ENCODE peak calls at places on chromosomes 1 and 21, in five cellular contexts. C is GM12878, Y is K562, P is SK-N-SH, E is HepG2. W is an unnamed sample.

GRCh38 chr21:44755227-44755626 is 43.9 kb upstream of the TSPEAR start:
- DNase-seq in E (peak), P (no peak), Y (peak), C (no peak), W (no peak)

GRCh38 chr1:15100369-15101111 is 53.0 kb upstream of the TMEM51 start:
- DNase-seq in E (peak), Y (peak), P (peak), C (no peak), W (peak)

GRCh38 chr1:48206371-48206770 is 16.1 kb upstream of the SLC5A9 start:
- DNase-seq in C (no peak), P (no peak), Y (no peak), E (no peak), W (no peak)

GRCh38 chr1:21857142-21857839 is 45.2 kb downstream of the LDLRAD2 start:
- DNase-seq in C (no peak), Y (no peak), E (no peak), P (no peak), W (no peak)

GRCh38 chr1:153422450-153423068 is 6.2 kb downstream of the S100A7A start:
- DNase-seq in Y (peak), C (no peak), E (peak), P (no peak), W (peak)

GRCh38 chr1:41807390-41807789 is 111.3 kb downstream of the HIVEP3 start:
- DNase-seq in E (no peak), C (no peak), Y (no peak), P (no peak), W (no peak)

GRCh38 chr1:244675167-244675566 is 22.2 kb downstream of the DESI2 start:
- DNase-seq in Y (no peak), P (no peak), C (no peak), E (no peak), W (no peak)

GRCh38 chr1:205270764-205271163 is 43.0 kb downstream of the TMCC2 start:
- DNase-seq in P (no peak), C (no peak), E (peak), Y (no peak), W (no peak)

GRCh38 chr1:212699104-212699838 is 369 bp downstream of the BATF3 start:
- DNase-seq in E (peak), C (no peak), Y (peak), P (peak), W (peak)

GRCh38 chr21:27407296-27407695 is 440.4 kb upstream of the ADAMTS5 start:
- DNase-seq in E (no peak), C (no peak), P (no peak), Y (no peak), W (no peak)

GRCh38 chr1:45410850-45411509 is 70.7 kb upstream of the MUTYH start:
- DNase-seq in E (no peak), P (no peak), C (no peak), Y (peak), W (no peak)

GRCh38 chr1:154521695-154522094 is 19.5 kb upstream of the SHE start:
- DNase-seq in E (no peak), Y (no peak), C (no peak), P (no peak), W (no peak)

GRCh38 chr1:158019177-158019868 is 25.9 kb downstream of the KIRREL1 start:
- DNase-seq in C (no peak), Y (no peak), P (no peak), E (peak), W (peak)

GRCh38 chr21:18069875-18070274 is 174.8 kb upstream of the CHODL start:
- DNase-seq in P (no peak), E (no peak), Y (no peak), C (no peak), W (no peak)

GRCh38 chr21:39956586-39956985 is 89.3 kb downstream of the PCP4 start:
- DNase-seq in E (no peak), Y (no peak), P (no peak), C (no peak), W (no peak)

GRCh38 chr1:78676347-78676982 is 26.8 kb downstream of the IFI44 start:
- DNase-seq in Y (peak), E (peak), P (peak), C (no peak), W (peak)

GRCh38 chr21:33212159-33212851 is 17.4 kb upstream of the IFNAR2 start:
- DNase-seq in Y (peak), C (no peak), E (no peak), P (no peak), W (no peak)
- TF ChIP-seq FOXM1 in Y (no peak), C (no peak), E (no peak), P (no peak), W (no peak)

DNA sequence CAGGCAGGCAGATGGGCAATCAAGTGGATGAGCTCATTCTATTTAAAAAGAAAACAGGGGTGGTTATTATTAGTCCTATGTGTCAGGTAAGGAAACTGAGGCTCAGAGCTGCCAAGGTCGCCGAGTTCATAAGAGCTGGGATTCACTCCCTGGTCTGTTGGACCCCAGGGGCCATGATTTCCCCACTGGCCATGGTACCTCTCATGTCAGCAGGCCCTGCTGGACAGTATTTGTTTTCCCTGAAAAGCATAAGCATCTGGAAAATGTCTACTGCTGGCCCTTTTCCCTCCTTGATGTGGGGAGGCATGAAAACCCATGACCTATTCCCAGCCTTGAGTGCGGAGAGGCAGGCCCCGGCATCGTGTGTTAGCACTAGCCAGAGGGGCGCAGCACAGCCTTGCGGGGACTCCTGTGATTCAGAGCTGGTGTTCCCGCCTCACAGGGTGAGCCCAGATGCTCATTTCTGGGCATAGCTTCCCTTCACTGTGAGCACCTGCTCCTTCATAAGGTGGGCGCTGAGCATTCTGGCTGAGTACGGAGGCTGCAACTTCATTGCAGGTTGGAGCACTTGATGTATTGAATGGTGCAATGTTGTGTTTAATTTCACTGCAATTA is 617.5 kb downstream of the PTPRU start:
- DNase-seq in Y (no peak), P (no peak), C (no peak), E (no peak), W (no peak)
- TF ChIP-seq FOXM1 in Y (no peak), P (no peak), C (no peak), E (no peak), W (no peak)

DNA sequence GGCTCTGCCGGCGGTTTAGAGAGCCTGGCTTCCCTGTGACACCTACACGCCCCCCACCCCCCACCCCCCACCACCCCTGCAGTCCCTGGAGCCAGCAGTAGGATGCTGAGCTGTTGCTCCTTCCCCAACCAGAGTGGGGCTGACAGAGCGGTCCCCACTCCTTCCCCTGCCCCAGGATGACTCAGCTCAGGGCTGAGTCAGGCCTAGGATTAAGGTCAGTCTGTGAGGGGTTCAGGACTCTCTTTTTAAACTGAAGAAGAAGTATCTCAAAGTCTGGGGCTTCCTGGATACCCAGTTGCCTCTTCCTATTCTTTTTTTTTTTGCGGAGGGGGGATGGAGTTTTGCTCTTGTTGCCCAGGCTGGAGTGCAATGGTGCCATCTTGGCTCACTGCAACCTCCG is 19.1 kb downstream of the DMBX1 start:
- DNase-seq in Y (peak), P (no peak), C (no peak), E (no peak), W (no peak)
- TF ChIP-seq FOXM1 in Y (no peak), P (no peak), C (no peak), E (no peak), W (no peak)

GRCh38 chr1:226121587-226122400 is 59.3 kb downstream of the H3-3A start:
- DNase-seq in Y (peak), C (no peak), E (peak), P (peak), W (peak)
- TF ChIP-seq FOXM1 in Y (no peak), C (no peak), E (no peak), P (no peak), W (peak)

W was measured in HEK293T.